ENCODE peak calls at places on chromosome 20, in ten cellular contexts. N is astrocyte of the spinal cord, G is GM06990, A is BE2C, M is sigmoid colon, Y is fibroblast of mammary gland, J is NB4, W is ascending aorta, E is dorsolateral prefrontal cortex, V is cardiac fibroblast. P is an unnamed sample.

GRCh38 chr20:1568166-1568490 is 10.6 kb upstream of the SIRPD start:
- DNase-seq in V (no peak), A (no peak), G (no peak), E (no peak), Y (no peak), W (no peak), M (no peak), J (no peak), N (no peak), P (no peak)

GRCh38 chr20:53917145-53918009 is 153.0 kb downstream of the BCAS1 start:
- DNase-seq in G (no peak), M (peak), V (peak), A (peak), E (no peak), W (peak), J (peak), N (no peak), Y (peak), P (peak)

GRCh38 chr20:24651171-24651972 is 181.9 kb downstream of the SYNDIG1 start:
- DNase-seq in G (no peak), M (peak), V (peak), W (no peak), A (no peak), Y (peak), E (no peak), J (peak), N (peak), P (peak)

GRCh38 chr20:52493177-52493711 is 301.7 kb upstream of the ZFP64 start:
- DNase-seq in N (peak), Y (peak), J (no peak), G (no peak), V (peak), E (no peak), W (no peak), A (peak), M (no peak), P (peak)

GRCh38 chr20:8293791-8294190 is 161.7 kb downstream of the PLCB1 start:
- DNase-seq in M (no peak), J (no peak), W (no peak), E (no peak), V (no peak), N (no peak), A (no peak), G (no peak), Y (no peak), P (no peak)

GRCh38 chr20:63635431-63636141 is 8.7 kb upstream of the GMEB2 start:
- DNase-seq in N (no peak), Y (no peak), A (no peak), E (no peak), J (peak), V (no peak), M (no peak), G (peak), W (no peak), P (no peak)

GRCh38 chr20:47667531-47668312 is 117.6 kb downstream of the SULF2 start:
- DNase-seq in M (no peak), E (no peak), G (no peak), V (no peak), W (no peak), A (no peak), Y (no peak), N (no peak), J (no peak), P (no peak)

GRCh38 chr20:770691-771090 is 2.4 kb upstream of the SLC52A3 start:
- DNase-seq in N (no peak), A (no peak), J (no peak), M (no peak), Y (no peak), W (no peak), V (no peak), G (no peak), E (no peak), P (no peak)

GRCh38 chr20:20734475-20734948 is 22.1 kb upstream of the RALGAPA2 start:
- DNase-seq in Y (no peak), V (no peak), W (no peak), M (no peak), G (no peak), E (no peak), A (no peak), J (peak), N (no peak), P (no peak)

GRCh38 chr20:57412347-57413029 is 21.3 kb downstream of the RBM38 start:
- DNase-seq in N (no peak), M (no peak), G (no peak), Y (no peak), A (no peak), J (no peak), V (no peak), E (no peak), W (no peak), P (no peak)

GRCh38 chr20:18005170-18005989 is 36.6 kb downstream of the MGME1 start:
- DNase-seq in E (peak), M (no peak), J (no peak), W (no peak), N (no peak), V (no peak), A (no peak), G (peak), Y (no peak), P (no peak)

GRCh38 chr20:45367126-45367525 is 4.2 kb downstream of the SYS1 start:
- DNase-seq in Y (no peak), G (no peak), V (no peak), J (no peak), A (no peak), E (no peak), N (no peak), M (no peak), W (no peak), P (no peak)

GRCh38 chr20:62741701-62742491 is 33.3 kb downstream of the NTSR1 start:
- DNase-seq in V (no peak), Y (no peak), N (no peak), J (no peak), W (no peak), G (no peak), M (no peak), A (no peak), E (peak), P (no peak)

GRCh38 chr20:11445161-11445560 is 472.5 kb upstream of the BTBD3 start:
- DNase-seq in G (no peak), Y (no peak), M (no peak), A (no peak), V (peak), W (no peak), N (no peak), E (no peak), J (no peak), P (no peak)

GRCh38 chr20:20017852-20018245 is 687 bp downstream of the NAA20 start:
- DNase-seq in J (peak), E (no peak), A (peak), V (no peak), Y (no peak), G (no peak), W (no peak), M (no peak), N (no peak), P (no peak)

GRCh38 chr20:38114353-38114791 is 50.7 kb downstream of the TGM2 start:
- DNase-seq in A (no peak), W (no peak), V (peak), E (no peak), G (no peak), M (no peak), N (peak), Y (peak), J (no peak), P (peak)

GRCh38 chr20:38116409-38117165 is 48.5 kb downstream of the TGM2 start:
- DNase-seq in N (no peak), M (no peak), V (no peak), W (no peak), E (no peak), G (no peak), J (no peak), A (no peak), Y (no peak), P (no peak)

GRCh38 chr20:38115896-38116295 is 49.2 kb downstream of the TGM2 start:
- DNase-seq in G (no peak), N (no peak), J (no peak), A (no peak), W (no peak), M (no peak), Y (no peak), E (no peak), V (no peak), P (no peak)

GRCh38 chr20:38113401-38114325 is 51.4 kb downstream of the TGM2 start:
- DNase-seq in M (no peak), V (no peak), A (peak), W (no peak), N (no peak), Y (no peak), G (no peak), J (peak), E (no peak), P (peak)

DNA sequence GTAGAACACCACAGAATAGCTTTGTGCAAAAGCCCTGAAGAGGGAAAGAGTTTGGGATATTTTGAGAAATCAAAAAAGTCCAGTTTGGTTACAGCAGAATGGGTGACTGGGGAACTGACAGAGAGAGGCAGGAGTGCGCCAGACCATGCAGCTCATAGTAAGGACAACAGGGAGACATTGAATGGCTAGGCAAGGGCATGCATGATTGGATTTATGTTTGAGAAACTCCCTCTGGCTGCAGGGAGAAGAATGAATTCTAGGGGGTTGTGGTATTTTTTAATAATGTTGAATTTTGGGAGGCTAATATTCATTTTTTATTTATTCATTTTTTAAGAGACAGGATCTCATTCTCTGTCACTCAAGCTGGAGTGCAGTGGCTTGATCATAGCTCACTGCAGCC is 49.9 kb downstream of the TGM2 start:
- DNase-seq in J (no peak), Y (no peak), G (no peak), M (no peak), W (no peak), E (no peak), A (no peak), V (no peak), N (no peak), P (no peak)
- TF ChIP-seq CTCF in J (no peak), Y (peak), G (no peak), M (no peak), W (no peak), E (no peak), A (peak), V (no peak), N (no peak), P (peak)

DNA sequence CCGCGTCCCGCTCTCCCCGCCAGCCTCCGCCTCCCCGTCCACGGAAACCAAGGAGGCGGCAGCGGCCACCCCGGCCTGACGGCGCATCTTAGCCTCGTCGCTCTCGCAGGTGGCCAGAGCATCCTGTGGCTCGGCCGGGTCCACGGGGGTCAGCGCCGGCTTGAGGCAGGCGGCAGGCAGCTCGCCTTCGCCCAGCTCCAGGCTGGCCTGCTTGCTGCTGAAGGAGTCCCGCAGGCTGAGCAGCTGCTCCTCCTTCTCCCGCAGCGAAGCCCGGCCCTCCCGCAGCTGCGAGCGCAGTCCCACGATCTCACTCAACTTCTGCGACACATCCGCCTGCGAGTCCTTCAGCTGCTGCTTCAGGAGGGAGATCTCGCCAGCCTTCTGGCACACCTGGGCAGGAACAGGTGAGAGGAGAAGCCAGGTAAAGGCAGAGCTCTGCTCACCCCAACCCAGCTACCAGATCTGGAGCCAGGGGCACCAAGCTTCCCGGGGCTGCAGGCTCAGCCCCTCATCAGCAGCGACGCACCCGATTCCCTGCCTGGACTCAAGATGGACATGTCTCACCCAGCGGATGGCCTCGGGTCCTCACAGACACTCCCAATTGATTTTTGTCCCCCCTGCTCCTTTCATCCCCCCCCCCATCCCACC is 5.2 kb upstream of the FASTKD5 start:
- DNase-seq in Y (no peak), M (peak), V (no peak), J (no peak), N (no peak), E (no peak), W (no peak), A (no peak), G (no peak), P (no peak)
- H3K4me3 ChIP-seq in Y (no peak), M (no peak), V (no peak), J (no peak), N (no peak), E (no peak), W (no peak), A (no peak), G (no peak), P (no peak)

GRCh38 chr20:32251470-32251869 is 26.0 kb upstream of the KIF3B start:
- DNase-seq in N (no peak), G (no peak), W (no peak), J (no peak), A (no peak), E (no peak), V (no peak), M (no peak), Y (no peak), P (no peak)
- TF ChIP-seq CTCF in N (no peak), G (no peak), W (no peak), J (no peak), A (no peak), E (no peak), V (no peak), M (no peak), Y (no peak), P (no peak)

GRCh38 chr20:22582386-22582959 is 1.9 kb downstream of the FOXA2 start:
- DNase-seq in M (no peak), W (no peak), E (no peak), A (no peak), N (no peak), G (no peak), J (no peak), Y (no peak), V (no peak), P (no peak)

GRCh38 chr20:22581437-22582385 is 2.7 kb downstream of the FOXA2 start:
- DNase-seq in E (no peak), J (no peak), M (no peak), W (no peak), V (no peak), N (no peak), G (no peak), A (no peak), Y (no peak), P (no peak)

GRCh38 chr20:22584630-22584921 is 204 bp upstream of the FOXA2 start:
- DNase-seq in V (no peak), Y (no peak), W (no peak), G (no peak), N (no peak), A (no peak), E (no peak), M (no peak), J (no peak), P (no peak)

GRCh38 chr20:22583773-22584629 is at the start of gene FOXA2:
- DNase-seq in E (no peak), A (no peak), V (no peak), Y (no peak), W (no peak), J (no peak), M (no peak), G (no peak), N (peak), P (no peak)

DNA sequence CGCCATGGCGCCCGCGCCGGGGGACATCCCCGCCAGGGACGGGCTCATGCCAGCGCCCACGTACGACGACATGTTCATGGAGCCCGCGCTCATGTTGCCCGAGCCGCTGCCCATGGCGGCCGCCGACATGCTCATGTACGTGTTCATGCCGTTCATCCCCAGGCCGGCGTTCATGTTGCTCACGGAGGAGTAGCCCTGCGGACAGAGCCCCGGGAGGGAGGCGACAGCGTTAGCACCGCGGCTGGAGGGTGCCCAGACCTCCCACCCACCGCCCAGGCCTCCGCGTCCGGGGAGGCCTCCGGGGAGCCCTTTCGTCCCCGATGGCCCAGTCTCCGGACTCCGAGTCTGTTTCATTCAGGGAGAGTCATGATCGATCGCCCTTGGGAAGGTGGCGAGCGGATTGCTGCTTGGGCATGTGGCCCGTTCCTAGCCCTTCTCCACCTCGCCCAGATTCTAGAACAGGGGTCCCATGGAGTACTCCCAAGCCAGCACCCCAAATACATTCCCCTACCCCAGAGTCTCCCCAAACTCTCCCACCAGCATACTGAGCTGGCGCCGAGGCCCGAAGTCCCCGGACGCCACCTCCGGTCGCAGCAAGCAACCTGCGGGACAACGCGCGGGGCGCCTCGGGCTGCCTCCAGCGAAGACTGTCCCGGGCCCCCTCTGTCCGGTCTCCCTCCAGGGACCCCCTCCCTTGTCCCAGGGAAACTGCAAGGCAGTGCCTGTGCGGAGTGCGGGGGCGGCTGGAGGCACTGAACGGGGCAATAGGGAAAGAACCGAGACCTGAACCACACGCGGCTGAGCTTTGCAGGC is 1.2 kb downstream of the FOXA2 start:
- DNase-seq in W (no peak), Y (no peak), J (no peak), V (no peak), E (no peak), G (no peak), M (no peak), N (no peak), A (no peak), P (no peak)
- H3K4me3 ChIP-seq in W (peak), Y (no peak), J (no peak), V (no peak), E (no peak), G (no peak), M (peak), N (no peak), A (no peak), P (no peak)